ENCODE peak calls at places on chromosomes 1 and 21, in eight cellular contexts. One of them, this sample, is unnamed. For H3K9me3, the result is how much of the 10 kb centered on the place peaks cover.

GRCh38 chr21:46154155-46154954 is 1.0 kb downstream of the FTCD start:
- DNase-seq in ovary: peak
- DNase-seq in tibial artery: peak
- DNase-seq in fibroblast of lung: no peak
- DNase-seq in aorta: peak
- DNase-seq in endodermal cell: peak
- DNase-seq in lung: no peak
- DNase-seq in uterus: no peak
- DNase-seq in this sample: no peak

GRCh38 chr1:224542783-224543440 is 73.2 kb upstream of the CNIH3 start:
- DNase-seq in fibroblast of lung: peak
- DNase-seq in aorta: no peak
- DNase-seq in endodermal cell: no peak
- DNase-seq in tibial artery: no peak
- DNase-seq in lung: no peak
- DNase-seq in uterus: no peak
- DNase-seq in ovary: no peak
- DNase-seq in this sample: no peak

GRCh38 chr1:162222019-162222418 is 152.5 kb downstream of the NOS1AP start:
- DNase-seq in lung: no peak
- DNase-seq in aorta: no peak
- DNase-seq in uterus: no peak
- DNase-seq in endodermal cell: no peak
- DNase-seq in fibroblast of lung: no peak
- DNase-seq in ovary: no peak
- DNase-seq in tibial artery: no peak
- DNase-seq in this sample: no peak

GRCh38 chr1:183734600-183735036 is 70.3 kb upstream of the RGL1 start:
- DNase-seq in lung: no peak
- DNase-seq in fibroblast of lung: peak
- DNase-seq in aorta: no peak
- DNase-seq in tibial artery: no peak
- DNase-seq in endodermal cell: no peak
- DNase-seq in uterus: peak
- DNase-seq in ovary: peak
- DNase-seq in this sample: peak

GRCh38 chr21:40186036-40186435 is 318.8 kb downstream of the PCP4 start:
- DNase-seq in aorta: no peak
- DNase-seq in fibroblast of lung: no peak
- DNase-seq in tibial artery: no peak
- DNase-seq in ovary: no peak
- DNase-seq in uterus: no peak
- DNase-seq in endodermal cell: no peak
- DNase-seq in lung: no peak
- DNase-seq in this sample: no peak

GRCh38 chr1:2343023-2343935 is 48.1 kb downstream of the MORN1 start:
- DNase-seq in uterus: no peak
- DNase-seq in endodermal cell: no peak
- DNase-seq in aorta: peak
- DNase-seq in fibroblast of lung: no peak
- DNase-seq in tibial artery: peak
- DNase-seq in ovary: peak
- DNase-seq in lung: no peak
- DNase-seq in this sample: no peak

GRCh38 chr1:162844153-162844552 is 16.8 kb downstream of the CCDC190 start:
- DNase-seq in lung: no peak
- DNase-seq in uterus: no peak
- DNase-seq in aorta: no peak
- DNase-seq in tibial artery: no peak
- DNase-seq in endodermal cell: peak
- DNase-seq in fibroblast of lung: no peak
- DNase-seq in ovary: no peak
- DNase-seq in this sample: no peak

GRCh38 chr1:112714313-112715263 is 544 bp downstream of the PPM1J start:
- DNase-seq in fibroblast of lung: no peak
- DNase-seq in uterus: peak
- DNase-seq in endodermal cell: peak
- DNase-seq in tibial artery: no peak
- DNase-seq in aorta: peak
- DNase-seq in ovary: peak
- DNase-seq in lung: no peak
- DNase-seq in this sample: peak

GRCh38 chr1:113282897-113283285 is 107.4 kb upstream of the MAGI3 start:
- DNase-seq in endodermal cell: no peak
- DNase-seq in tibial artery: no peak
- DNase-seq in aorta: no peak
- DNase-seq in uterus: no peak
- DNase-seq in ovary: no peak
- DNase-seq in fibroblast of lung: no peak
- DNase-seq in lung: no peak
- DNase-seq in this sample: no peak

GRCh38 chr1:160291248-160292220 is 6.6 kb upstream of the PEX19 start:
- DNase-seq in aorta: no peak
- DNase-seq in lung: peak
- DNase-seq in endodermal cell: peak
- DNase-seq in tibial artery: peak
- DNase-seq in fibroblast of lung: peak
- DNase-seq in ovary: peak
- DNase-seq in uterus: peak
- DNase-seq in this sample: peak

GRCh38 chr1:207631137-207631536 is 13.8 kb upstream of the CR1L start:
- DNase-seq in uterus: no peak
- DNase-seq in aorta: no peak
- DNase-seq in ovary: no peak
- DNase-seq in endodermal cell: no peak
- DNase-seq in tibial artery: no peak
- DNase-seq in fibroblast of lung: no peak
- DNase-seq in lung: no peak
- DNase-seq in this sample: no peak

GRCh38 chr1:2148691-2149090 is 45.9 kb downstream of the FAAP20 start:
- DNase-seq in fibroblast of lung: no peak
- DNase-seq in endodermal cell: no peak
- DNase-seq in tibial artery: no peak
- DNase-seq in aorta: no peak
- DNase-seq in uterus: no peak
- DNase-seq in ovary: no peak
- DNase-seq in lung: no peak
- DNase-seq in this sample: no peak

GRCh38 chr1:7218210-7218832 is 433.1 kb downstream of the CAMTA1 start:
- DNase-seq in fibroblast of lung: peak
- DNase-seq in ovary: no peak
- DNase-seq in lung: no peak
- DNase-seq in endodermal cell: peak
- DNase-seq in uterus: no peak
- DNase-seq in aorta: no peak
- DNase-seq in tibial artery: no peak
- DNase-seq in this sample: peak

GRCh38 chr1:156903328-156904091 is 10.0 kb downstream of the PEAR1 start:
- DNase-seq in lung: no peak
- DNase-seq in endodermal cell: no peak
- DNase-seq in uterus: no peak
- DNase-seq in aorta: no peak
- DNase-seq in fibroblast of lung: no peak
- DNase-seq in ovary: no peak
- DNase-seq in tibial artery: no peak
- DNase-seq in this sample: no peak

GRCh38 chr21:45992311-45993209 is 11.0 kb downstream of the COL6A1 start:
- DNase-seq in ovary: peak
- DNase-seq in endodermal cell: peak
- DNase-seq in aorta: peak
- DNase-seq in tibial artery: peak
- DNase-seq in lung: no peak
- DNase-seq in uterus: peak
- DNase-seq in fibroblast of lung: no peak
- DNase-seq in this sample: no peak

GRCh38 chr1:20426371-20426770 is 59.6 kb downstream of the CAMK2N1 start:
- DNase-seq in endodermal cell: no peak
- DNase-seq in uterus: no peak
- DNase-seq in lung: no peak
- DNase-seq in ovary: no peak
- DNase-seq in tibial artery: no peak
- DNase-seq in aorta: no peak
- DNase-seq in fibroblast of lung: no peak
- DNase-seq in this sample: no peak

GRCh38 chr1:20428841-20429240 is 57.2 kb downstream of the CAMK2N1 start:
- DNase-seq in aorta: no peak
- DNase-seq in tibial artery: no peak
- DNase-seq in ovary: no peak
- DNase-seq in endodermal cell: peak
- DNase-seq in uterus: no peak
- DNase-seq in lung: no peak
- DNase-seq in fibroblast of lung: no peak
- DNase-seq in this sample: no peak

GRCh38 chr1:20430355-20431290 is 55.4 kb downstream of the CAMK2N1 start:
- DNase-seq in ovary: peak
- DNase-seq in fibroblast of lung: peak
- DNase-seq in endodermal cell: peak
- DNase-seq in tibial artery: no peak
- DNase-seq in aorta: no peak
- DNase-seq in lung: no peak
- DNase-seq in uterus: no peak
- DNase-seq in this sample: peak

GRCh38 chr1:20426923-20427322 is 59.1 kb downstream of the CAMK2N1 start:
- DNase-seq in tibial artery: no peak
- DNase-seq in ovary: no peak
- DNase-seq in uterus: no peak
- DNase-seq in lung: no peak
- DNase-seq in endodermal cell: peak
- DNase-seq in aorta: no peak
- DNase-seq in fibroblast of lung: peak
- DNase-seq in this sample: no peak

DNA sequence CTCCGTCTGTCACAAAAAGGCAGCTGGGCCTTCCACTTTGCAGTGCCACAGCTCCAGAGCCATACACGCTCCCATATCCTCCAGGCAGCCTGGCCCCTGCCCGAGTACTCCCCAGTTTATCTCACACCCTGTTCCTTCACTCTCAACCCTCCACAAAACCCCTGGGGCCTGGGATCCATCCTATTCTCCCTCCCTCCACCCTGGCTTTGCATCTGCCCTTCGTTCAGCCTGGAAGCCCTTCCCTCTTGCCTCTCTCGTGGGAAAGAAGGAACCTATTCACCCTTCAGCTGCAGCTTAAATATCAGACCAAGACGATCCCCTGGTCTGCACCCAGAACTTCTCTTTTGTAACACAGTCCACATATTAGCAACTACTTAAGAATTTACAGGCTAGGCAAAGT is 56.7 kb downstream of the CAMK2N1 start:
- DNase-seq in lung: no peak
- DNase-seq in fibroblast of lung: peak
- DNase-seq in uterus: no peak
- DNase-seq in tibial artery: no peak
- DNase-seq in ovary: no peak
- DNase-seq in endodermal cell: peak
- DNase-seq in aorta: no peak
- DNase-seq in this sample: no peak
- H3K27ac ChIP-seq in lung: no peak
- H3K27ac ChIP-seq in fibroblast of lung: no peak
- H3K27ac ChIP-seq in uterus: no peak
- H3K27ac ChIP-seq in tibial artery: no peak
- H3K27ac ChIP-seq in ovary: no peak
- H3K27ac ChIP-seq in endodermal cell: no peak
- H3K27ac ChIP-seq in aorta: no peak
- H3K27ac ChIP-seq in this sample: no peak

DNA sequence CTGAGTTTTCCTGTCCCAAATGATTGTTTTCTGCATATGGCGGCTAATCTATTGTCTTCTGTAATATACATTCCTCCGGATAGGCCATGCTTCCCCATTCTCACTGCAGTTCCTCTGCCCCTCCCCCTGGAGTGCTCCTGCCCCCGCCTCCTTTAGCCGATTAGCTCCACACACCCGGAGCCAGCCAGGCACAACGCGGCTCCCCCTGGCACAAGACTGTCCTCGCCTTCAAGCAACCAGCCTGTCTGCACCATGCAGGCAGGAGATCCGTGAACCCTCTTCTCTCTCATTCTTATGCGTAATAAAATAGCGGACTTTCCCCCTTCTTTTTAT is 18.0 kb downstream of the SERTAD4 start:
- DNase-seq in uterus: no peak
- DNase-seq in lung: no peak
- DNase-seq in endodermal cell: peak
- DNase-seq in tibial artery: peak
- DNase-seq in fibroblast of lung: no peak
- DNase-seq in ovary: no peak
- DNase-seq in aorta: peak
- DNase-seq in this sample: peak
- H3K4me3 ChIP-seq in uterus: peak
- H3K4me3 ChIP-seq in lung: no peak
- H3K4me3 ChIP-seq in endodermal cell: peak
- H3K4me3 ChIP-seq in tibial artery: peak
- H3K4me3 ChIP-seq in fibroblast of lung: no peak
- H3K4me3 ChIP-seq in ovary: peak
- H3K4me3 ChIP-seq in aorta: peak
- H3K4me3 ChIP-seq in this sample: peak

GRCh38 chr1:63323866-63324778 is 1.8 kb downstream of the FOXD3 start:
- DNase-seq in ovary: no peak
- DNase-seq in lung: no peak
- DNase-seq in tibial artery: no peak
- DNase-seq in fibroblast of lung: no peak
- DNase-seq in aorta: no peak
- DNase-seq in uterus: no peak
- DNase-seq in endodermal cell: peak
- DNase-seq in this sample: peak
- H3K9me3 ChIP-seq in ovary: under half
- H3K9me3 ChIP-seq in lung: under half
- H3K9me3 ChIP-seq in tibial artery: under half
- H3K9me3 ChIP-seq in fibroblast of lung: under half
- H3K9me3 ChIP-seq in aorta: under half
- H3K9me3 ChIP-seq in uterus: under half
- H3K9me3 ChIP-seq in endodermal cell: under half
- H3K9me3 ChIP-seq in this sample: under half

GRCh38 chr1:173445164-173445563 is 32.0 kb upstream of the PRDX6 start:
- DNase-seq in uterus: no peak
- DNase-seq in endodermal cell: no peak
- DNase-seq in ovary: no peak
- DNase-seq in tibial artery: no peak
- DNase-seq in aorta: no peak
- DNase-seq in fibroblast of lung: no peak
- DNase-seq in lung: no peak
- DNase-seq in this sample: peak

GRCh38 chr1:173448945-173449344 is 28.2 kb upstream of the PRDX6 start:
- DNase-seq in aorta: no peak
- DNase-seq in tibial artery: no peak
- DNase-seq in fibroblast of lung: no peak
- DNase-seq in ovary: no peak
- DNase-seq in endodermal cell: no peak
- DNase-seq in uterus: no peak
- DNase-seq in lung: no peak
- DNase-seq in this sample: no peak

GRCh38 chr1:173447224-173447623 is 29.9 kb upstream of the PRDX6 start:
- DNase-seq in fibroblast of lung: no peak
- DNase-seq in aorta: no peak
- DNase-seq in tibial artery: no peak
- DNase-seq in lung: no peak
- DNase-seq in ovary: no peak
- DNase-seq in endodermal cell: no peak
- DNase-seq in uterus: no peak
- DNase-seq in this sample: no peak

GRCh38 chr1:173445656-173446055 is 31.5 kb upstream of the PRDX6 start:
- DNase-seq in aorta: no peak
- DNase-seq in uterus: no peak
- DNase-seq in endodermal cell: no peak
- DNase-seq in lung: no peak
- DNase-seq in ovary: no peak
- DNase-seq in tibial artery: no peak
- DNase-seq in fibroblast of lung: no peak
- DNase-seq in this sample: no peak

GRCh38 chr1:173444757-173445156 is 32.4 kb upstream of the PRDX6 start:
- DNase-seq in tibial artery: no peak
- DNase-seq in uterus: no peak
- DNase-seq in aorta: no peak
- DNase-seq in fibroblast of lung: no peak
- DNase-seq in lung: no peak
- DNase-seq in endodermal cell: no peak
- DNase-seq in ovary: no peak
- DNase-seq in this sample: peak
- H3K27ac ChIP-seq in tibial artery: no peak
- H3K27ac ChIP-seq in uterus: no peak
- H3K27ac ChIP-seq in aorta: no peak
- H3K27ac ChIP-seq in fibroblast of lung: no peak
- H3K27ac ChIP-seq in lung: no peak
- H3K27ac ChIP-seq in endodermal cell: no peak
- H3K27ac ChIP-seq in ovary: no peak
- H3K27ac ChIP-seq in this sample: peak

This sample was measured in neural progenitor cell.